ENCODE peak calls at places on chromosomes 13 and 19, in nine cellular contexts. P is adrenal gland; S is NCI-H524; Y is mucosa of gallbladder; L is A172; F is suprapubic skin; Q is activated CD8-positive, alpha-beta memory T cell treated with anti-CD3 and anti-CD28 coated beads, Interleukin-2, amount 50 U/mL, for 48 hours; N is fibroblast of pulmonary artery; H is Calu3. J is an unnamed sample.

GRCh38 chr19:11138659-11139526 is 16.7 kb downstream of the SPC24 start:
- DNase-seq in P (peak), S (peak), Y (peak), L (peak), F (peak), Q (no peak), N (peak), H (peak), J (peak)

GRCh38 chr19:29365836-29366417 is 153.0 kb upstream of the UQCRFS1 start:
- DNase-seq in P (no peak), S (no peak), Y (no peak), L (no peak), F (no peak), Q (peak), N (no peak), H (no peak), J (peak)

GRCh38 chr13:111950697-111951096 is 116.3 kb upstream of the SOX1 start:
- DNase-seq in P (no peak), S (no peak), Y (no peak), L (no peak), F (peak), Q (no peak), N (no peak), H (no peak), J (peak)

GRCh38 chr13:41813426-41813825 is 147.5 kb downstream of the VWA8 start:
- DNase-seq in P (no peak), S (no peak), Y (no peak), L (no peak), F (no peak), Q (no peak), N (peak), H (no peak), J (no peak)

GRCh38 chr13:59409211-59409610 is 754.5 kb downstream of the DIAPH3 start:
- DNase-seq in P (peak), S (peak), Y (peak), L (no peak), F (no peak), Q (no peak), N (peak), H (no peak), J (no peak)

GRCh38 chr19:39276740-39277139 is 8.5 kb downstream of the IFNL2 start:
- DNase-seq in P (no peak), S (no peak), Y (no peak), L (no peak), F (no peak), Q (no peak), N (no peak), H (no peak), J (no peak)

GRCh38 chr13:24119593-24120508 is 40.7 kb upstream of the SPATA13 start:
- DNase-seq in P (no peak), S (no peak), Y (peak), L (no peak), F (no peak), Q (no peak), N (peak), H (no peak), J (no peak)

GRCh38 chr19:8988204-8988603 is 22.0 kb downstream of the MUC16 start:
- DNase-seq in P (no peak), S (no peak), Y (no peak), L (no peak), F (no peak), Q (peak), N (no peak), H (no peak), J (no peak)

GRCh38 chr13:22240716-22241115 is 569.8 kb downstream of the FGF9 start:
- DNase-seq in P (no peak), S (no peak), Y (no peak), L (no peak), F (no peak), Q (no peak), N (no peak), H (no peak), J (no peak)

GRCh38 chr19:45670670-45671453 is 2.8 kb downstream of the GIPR start:
- DNase-seq in P (peak), S (no peak), Y (peak), L (peak), F (peak), Q (peak), N (peak), H (peak), J (peak)

GRCh38 chr19:40612831-40613668 is 11.9 kb downstream of the LTBP4 start:
- DNase-seq in P (peak), S (no peak), Y (peak), L (no peak), F (peak), Q (peak), N (peak), H (no peak), J (no peak)

GRCh38 chr19:35559781-35560180 is 3.7 kb downstream of the ATP4A start:
- DNase-seq in P (no peak), S (no peak), Y (no peak), L (no peak), F (no peak), Q (no peak), N (no peak), H (no peak), J (no peak)

GRCh38 chr13:84946144-84946543 is 853.1 kb downstream of the SLITRK6 start:
- DNase-seq in P (no peak), S (no peak), Y (no peak), L (no peak), F (no peak), Q (no peak), N (peak), H (no peak), J (no peak)

GRCh38 chr19:1665565-1666047 is 13.2 kb upstream of the TCF3 start:
- DNase-seq in P (no peak), S (peak), Y (no peak), L (no peak), F (no peak), Q (no peak), N (no peak), H (no peak), J (no peak)

GRCh38 chr19:40702337-40703012 is 12.0 kb upstream of the NUMBL start:
- DNase-seq in P (no peak), S (peak), Y (no peak), L (no peak), F (no peak), Q (no peak), N (peak), H (no peak), J (no peak)

GRCh38 chr19:46862504-46862835 is 1.7 kb downstream of the ARHGAP35 start:
- DNase-seq in P (no peak), S (no peak), Y (no peak), L (no peak), F (peak), Q (no peak), N (no peak), H (no peak), J (peak)

GRCh38 chr19:46860125-46860845 is 512 bp upstream of the ARHGAP35 start:
- DNase-seq in P (peak), S (peak), Y (peak), L (peak), F (peak), Q (peak), N (peak), H (peak), J (peak)

GRCh38 chr19:5743640-5744039 is 23.2 kb downstream of the CATSPERD start:
- DNase-seq in P (no peak), S (no peak), Y (no peak), L (no peak), F (no peak), Q (no peak), N (no peak), H (no peak), J (no peak)

GRCh38 chr13:98775844-98776598 is 23.5 kb upstream of the SLC15A1 start:
- DNase-seq in P (no peak), S (no peak), Y (peak), L (peak), F (no peak), Q (no peak), N (peak), H (peak), J (peak)

GRCh38 chr13:79171131-79172061 is 234.7 kb downstream of the RBM26 start:
- DNase-seq in P (no peak), S (peak), Y (no peak), L (no peak), F (no peak), Q (no peak), N (no peak), H (no peak), J (no peak)

GRCh38 chr19:43668406-43669158 is 1.4 kb downstream of the PLAUR start:
- DNase-seq in P (peak), S (peak), Y (peak), L (peak), F (peak), Q (peak), N (peak), H (peak), J (peak)

GRCh38 chr13:50015263-50015662 is at the start of gene KCNRG:
- DNase-seq in P (no peak), S (no peak), Y (no peak), L (no peak), F (no peak), Q (no peak), N (peak), H (no peak), J (no peak)

GRCh38 chr19:58385313-58386165 is 1.5 kb upstream of the RPS5 start:
- DNase-seq in P (no peak), S (no peak), Y (no peak), L (no peak), F (no peak), Q (peak), N (no peak), H (no peak), J (no peak)

GRCh38 chr19:46192990-46193650 is 36.4 kb upstream of the IGFL1 start:
- DNase-seq in P (peak), S (no peak), Y (peak), L (peak), F (no peak), Q (no peak), N (peak), H (peak), J (no peak)

GRCh38 chr19:3140667-3141038 is 4.8 kb downstream of the GNA15 start:
- DNase-seq in P (no peak), S (no peak), Y (no peak), L (no peak), F (no peak), Q (no peak), N (no peak), H (no peak), J (no peak)

GRCh38 chr19:40139533-40140287 is 49.0 kb upstream of the ZNF780A start:
- DNase-seq in P (peak), S (peak), Y (no peak), L (peak), F (no peak), Q (no peak), N (peak), H (peak), J (no peak)

GRCh38 chr19:7159105-7159933 is 89.8 kb downstream of the ZNF557 start:
- DNase-seq in P (peak), S (no peak), Y (peak), L (peak), F (no peak), Q (no peak), N (peak), H (no peak), J (no peak)

GRCh38 chr19:4906963-4907362 is 2.3 kb upstream of the UHRF1 start:
- DNase-seq in P (no peak), S (peak), Y (no peak), L (no peak), F (no peak), Q (no peak), N (no peak), H (no peak), J (no peak)

GRCh38 chr13:94028234-94029145 is 451.0 kb downstream of the DCT start:
- DNase-seq in P (no peak), S (no peak), Y (no peak), L (no peak), F (no peak), Q (no peak), N (no peak), H (no peak), J (no peak)

GRCh38 chr13:98693756-98694155 is 58.7 kb downstream of the SLC15A1 start:
- DNase-seq in P (no peak), S (no peak), Y (no peak), L (no peak), F (no peak), Q (no peak), N (no peak), H (no peak), J (no peak)

GRCh38 chr19:4717191-4717965 is 6.3 kb downstream of the DPP9 start:
- DNase-seq in P (no peak), S (no peak), Y (no peak), L (peak), F (no peak), Q (no peak), N (peak), H (no peak), J (no peak)

GRCh38 chr19:20247016-20247683 is 80.1 kb downstream of the ZNF486 start:
- DNase-seq in P (peak), S (no peak), Y (peak), L (no peak), F (no peak), Q (no peak), N (peak), H (no peak), J (no peak)

GRCh38 chr13:99280166-99280565 is 22.0 kb upstream of the GPR18 start:
- DNase-seq in P (peak), S (no peak), Y (no peak), L (no peak), F (no peak), Q (no peak), N (peak), H (no peak), J (no peak)

GRCh38 chr13:49869514-49869913 is 66.6 kb downstream of the SPRYD7 start:
- DNase-seq in P (no peak), S (peak), Y (no peak), L (peak), F (no peak), Q (no peak), N (peak), H (no peak), J (no peak)

GRCh38 chr13:100547805-100548204 is 40.8 kb downstream of the GGACT start:
- DNase-seq in P (no peak), S (no peak), Y (no peak), L (no peak), F (no peak), Q (peak), N (no peak), H (no peak), J (no peak)

GRCh38 chr13:75372517-75372916 is 109.5 kb downstream of the TBC1D4 start:
- DNase-seq in P (no peak), S (peak), Y (no peak), L (peak), F (no peak), Q (no peak), N (peak), H (peak), J (no peak)

GRCh38 chr13:103022328-103022727 is 43.9 kb downstream of the SLC10A2 start:
- DNase-seq in P (no peak), S (no peak), Y (no peak), L (no peak), F (no peak), Q (no peak), N (no peak), H (no peak), J (no peak)

GRCh38 chr13:29507356-29507755 is 88.1 kb downstream of the SLC7A1 start:
- DNase-seq in P (no peak), S (peak), Y (no peak), L (no peak), F (no peak), Q (no peak), N (no peak), H (no peak), J (no peak)

J was measured in mesenteric fat pad.